ENCODE peak calls at places on chromosomes 11 and 22, in six cellular contexts. T, M, L, C, V and K are unnamed samples.

GRCh38 chr11:17767301-17767885 is 32.8 kb downstream of the KCNC1 start:
- DNase-seq in T (no peak), M (no peak), L (no peak), C (no peak), V (no peak), K (no peak)

GRCh38 chr11:637333-637592 is 194 bp downstream of the DRD4 start:
- DNase-seq in T (no peak), M (no peak), L (no peak), C (no peak), V (no peak), K (no peak)

GRCh38 chr11:129155745-129156144 is 36.4 kb downstream of the ARHGAP32 start:
- DNase-seq in T (no peak), M (no peak), L (no peak), C (no peak), V (no peak), K (no peak)

GRCh38 chr11:11989774-11990744 is 18.4 kb downstream of the DKK3 start:
- DNase-seq in T (no peak), M (peak), L (peak), C (no peak), V (no peak), K (no peak)

GRCh38 chr11:47918882-47919495 is 61.4 kb upstream of the PTPRJ start:
- DNase-seq in T (no peak), M (no peak), L (peak), C (no peak), V (no peak), K (no peak)

GRCh38 chr11:8288824-8289223 is 25.1 kb upstream of the LMO1 start:
- DNase-seq in T (no peak), M (no peak), L (no peak), C (no peak), V (no peak), K (no peak)

GRCh38 chr11:18836415-18836814 is 44.8 kb upstream of the PTPN5 start:
- DNase-seq in T (no peak), M (no peak), L (no peak), C (no peak), V (no peak), K (no peak)

GRCh38 chr22:19514831-19515565 is 9.2 kb downstream of the CLDN5 start:
- DNase-seq in T (no peak), M (peak), L (no peak), C (no peak), V (no peak), K (no peak)

GRCh38 chr11:65903068-65903481 is 2.9 kb upstream of the FOSL1 start:
- DNase-seq in T (no peak), M (peak), L (peak), C (no peak), V (no peak), K (no peak)

GRCh38 chr11:65891180-65892136 is 985 bp downstream of the CCDC85B start:
- DNase-seq in T (no peak), M (peak), L (no peak), C (peak), V (peak), K (peak)

GRCh38 chr22:37133304-37134018 is 16.3 kb downstream of the IL2RB start:
- DNase-seq in T (no peak), M (no peak), L (peak), C (no peak), V (no peak), K (no peak)

GRCh38 chr11:94002226-94002625 is 18.9 kb upstream of the HEPHL1 start:
- DNase-seq in T (no peak), M (peak), L (peak), C (no peak), V (no peak), K (no peak)

GRCh38 chr11:8934735-8935478 is 2.2 kb upstream of the C11orf16 start:
- DNase-seq in T (no peak), M (peak), L (peak), C (no peak), V (no peak), K (no peak)

GRCh38 chr11:25094085-25094802 is 597.4 kb downstream of the LUZP2 start:
- DNase-seq in T (no peak), M (no peak), L (no peak), C (no peak), V (no peak), K (no peak)

GRCh38 chr11:1333091-1333772 is 23.8 kb upstream of the TOLLIP start:
- DNase-seq in T (no peak), M (no peak), L (no peak), C (no peak), V (no peak), K (peak)

GRCh38 chr11:45179686-45180085 is 33.2 kb downstream of the PRDM11 start:
- DNase-seq in T (no peak), M (no peak), L (no peak), C (no peak), V (no peak), K (no peak)

GRCh38 chr11:75855191-75855590 is 40.2 kb downstream of the UVRAG start:
- DNase-seq in T (no peak), M (no peak), L (no peak), C (no peak), V (no peak), K (no peak)

GRCh38 chr11:72298931-72299330 is 55.0 kb upstream of the PHOX2A start:
- DNase-seq in T (no peak), M (no peak), L (no peak), C (no peak), V (no peak), K (no peak)

GRCh38 chr22:27311666-27312566 is 489.6 kb downstream of the MN1 start:
- DNase-seq in T (no peak), M (no peak), L (peak), C (no peak), V (no peak), K (no peak)

GRCh38 chr11:88179141-88179540 is 3.9 kb upstream of the RAB38 start:
- DNase-seq in T (peak), M (peak), L (peak), C (peak), V (peak), K (peak)

GRCh38 chr11:72639475-72640375 is 34.5 kb downstream of the PDE2A start:
- DNase-seq in T (no peak), M (no peak), L (no peak), C (no peak), V (no peak), K (no peak)